ENCODE peak calls at places on chromosomes 4 and X, in nine cellular contexts. S, V, C, X, Z, J, B, U and K are unnamed samples.

GRCh38 chrX:41478397-41478911 is 31.3 kb downstream of the NYX start:
- DNase-seq in C (no peak), U (no peak), Z (no peak), X (no peak), V (no peak), B (peak; percentile 48), J (no peak), S (no peak), K (no peak)

GRCh38 chrX:7214251-7214650 is 66.3 kb upstream of the PUDP start:
- DNase-seq in Z (no peak), V (no peak), S (no peak), J (no peak), C (no peak), U (no peak), B (no peak), X (no peak), K (no peak)

GRCh38 chr4:65467280-65467679 is 203.0 kb downstream of the EPHA5 start:
- DNase-seq in U (no peak), V (no peak), C (no peak), Z (no peak), J (no peak), B (no peak), X (no peak), S (no peak), K (no peak)

GRCh38 chrX:10477525-10477924 is 142.9 kb downstream of the MID1 start:
- DNase-seq in U (no peak), Z (no peak), S (peak; percentile 34), C (no peak), B (no peak), J (no peak), X (no peak), V (no peak), K (no peak)

GRCh38 chr4:107618656-107619055 is 101.4 kb downstream of the PAPSS1 start:
- DNase-seq in V (no peak), J (no peak), U (no peak), Z (no peak), X (no peak), C (no peak), B (no peak), S (no peak), K (no peak)

GRCh38 chrX:25442501-25442900 is 426.7 kb upstream of the ARX start:
- DNase-seq in U (no peak), C (no peak), Z (peak; percentile 15), B (peak; percentile 40), S (no peak), J (no peak), X (no peak), V (no peak), K (no peak)

GRCh38 chr4:40255722-40256281 is 59.0 kb downstream of the RHOH start:
- DNase-seq in J (no peak), X (no peak), S (peak; percentile 91), B (no peak), U (no peak), V (no peak), C (no peak), Z (no peak), K (no peak)

GRCh38 chr4:2250764-2251072 is 8.8 kb upstream of the HAUS3 start:
- DNase-seq in S (no peak), U (no peak), X (no peak), B (no peak), J (peak; percentile 16), C (no peak), Z (no peak), V (no peak), K (no peak)

GRCh38 chr4:31246856-31247255 is 526.7 kb downstream of the PCDH7 start:
- DNase-seq in S (peak; percentile 11), C (no peak), V (no peak), X (no peak), B (no peak), Z (no peak), U (no peak), J (no peak), K (no peak)

GRCh38 chr4:118335316-118335715 is 17.5 kb downstream of the PRSS12 start:
- DNase-seq in B (no peak), S (no peak), V (no peak), Z (no peak), J (no peak), U (no peak), C (no peak), X (no peak), K (no peak)

GRCh38 chr4:126851391-126851790 is 781.4 kb upstream of the INTU start:
- DNase-seq in X (no peak), U (no peak), Z (no peak), S (peak; percentile 10), J (no peak), B (no peak), C (no peak), V (no peak), K (no peak)

GRCh38 chrX:3451566-3451965 is 105.1 kb upstream of the MXRA5 start:
- DNase-seq in J (no peak), U (no peak), B (no peak), S (peak; percentile 27), X (no peak), Z (no peak), C (no peak), V (no peak), K (no peak)

GRCh38 chrX:317424-318067 is 1.1 kb downstream of the GTPBP6 start:
- DNase-seq in Z (no peak), X (no peak), C (no peak), V (no peak), J (no peak), B (peak; percentile 57), S (no peak), U (no peak), K (no peak)

DNA sequence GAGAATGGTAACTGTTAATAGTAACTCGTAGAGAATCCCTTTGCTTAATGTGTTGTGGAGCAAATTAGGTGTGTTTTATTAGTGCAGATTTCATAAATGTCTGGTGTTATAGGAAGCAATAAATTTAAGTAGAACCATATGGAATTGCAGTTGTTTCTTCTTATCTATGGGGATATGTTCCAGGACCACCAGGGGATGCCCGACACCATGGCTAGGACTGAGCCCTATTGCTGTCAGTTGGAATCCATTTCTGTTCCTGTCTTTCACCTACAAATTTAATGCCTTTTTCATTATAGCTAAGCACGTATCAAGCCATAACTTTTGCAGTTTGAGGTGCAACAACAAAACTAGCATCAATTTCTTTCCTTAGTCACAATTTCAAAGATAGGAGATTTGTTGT is 72.5 kb downstream of the DDIT4L start:
- DNase-seq in Z (no peak), J (no peak), S (peak; percentile 13), X (no peak), V (no peak), U (no peak), C (no peak), B (no peak), K (peak; percentile 11)
- TF ChIP-seq CTCF in Z (peak; percentile 18), J (no peak), S (no peak), X (no peak), V (no peak), U (no peak), C (no peak), B (peak; percentile 39), K (peak; percentile 35)

GRCh38 chrX:70907900-70908299 is 611 bp downstream of the TEX11 start:
- DNase-seq in J (no peak), S (no peak), X (no peak), B (no peak), V (no peak), C (no peak), U (no peak), Z (no peak), K (no peak)

DNA sequence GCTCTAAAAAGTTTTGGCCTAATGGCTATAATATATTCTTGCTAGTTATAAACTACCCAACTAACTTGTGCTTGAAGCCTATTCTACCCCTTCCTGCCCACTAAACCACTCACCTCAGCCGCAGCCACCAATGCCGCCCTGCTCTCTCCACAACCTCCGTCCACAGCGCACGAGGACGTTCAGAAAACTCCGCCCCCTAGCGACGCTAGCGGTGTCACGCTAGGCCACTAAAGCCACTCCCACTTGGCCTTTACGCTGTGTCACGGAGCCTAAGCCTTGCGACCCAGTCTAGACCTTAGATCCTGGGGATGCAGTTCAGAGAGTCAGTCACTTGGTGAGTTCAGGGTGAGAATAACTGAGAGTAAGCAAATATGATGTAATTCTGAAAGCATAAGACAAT is at the start of gene TEX11:
- DNase-seq in C (no peak), J (no peak), V (no peak), B (peak; percentile 73), X (no peak), S (no peak), Z (no peak), U (no peak), K (no peak)
- TF ChIP-seq CTCF in C (no peak), J (no peak), V (no peak), B (peak; percentile 36), X (no peak), S (no peak), Z (no peak), U (no peak), K (no peak)

DNA sequence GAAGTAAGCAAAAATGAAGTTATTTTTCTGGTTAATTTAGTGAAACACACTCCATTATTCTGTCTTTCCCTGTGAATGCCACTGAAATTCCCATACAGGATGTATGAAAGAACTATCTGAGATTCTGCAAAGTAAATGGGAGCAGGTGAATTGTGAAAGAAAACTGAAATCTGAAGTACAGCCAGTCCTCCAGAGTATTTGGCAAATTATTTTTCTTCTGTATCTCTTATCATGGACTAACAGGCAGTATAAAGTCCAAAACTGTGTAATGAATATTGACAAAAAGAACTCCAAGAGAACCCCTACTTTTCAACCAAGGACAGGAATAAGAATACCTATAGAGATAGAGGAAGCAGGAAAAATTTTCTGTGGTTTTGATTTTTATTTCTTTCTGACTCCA is 40.8 kb upstream of the AR start:
- DNase-seq in S (no peak), J (no peak), X (no peak), V (no peak), U (no peak), Z (no peak), C (no peak), B (no peak), K (no peak)
- TF ChIP-seq CTCF in S (no peak), J (no peak), X (no peak), V (no peak), U (no peak), Z (no peak), C (no peak), B (no peak), K (no peak)

GRCh38 chrX:86171366-86171765 is 23.1 kb downstream of the DACH2 start:
- DNase-seq in U (no peak), V (no peak), S (peak; percentile 2), C (no peak), Z (peak; percentile 48), B (peak; percentile 67), J (no peak), X (no peak), K (peak; percentile 40)
- TF ChIP-seq CTCF in U (no peak), V (no peak), S (peak; percentile 40), C (no peak), Z (peak; percentile 53), B (peak; percentile 88), J (no peak), X (no peak), K (peak; percentile 31)